ENCODE peak calls at places on chromosome 3, in nine cellular contexts. B, T, V, W, C, K, M, D and X are unnamed samples.

GRCh38 chr3:10352146-10352911 is 31.4 kb upstream of the SEC13 start:
- DNase-seq in K (no peak), T (no peak), V (no peak), W (no peak), B (no peak), C (no peak), M (peak; percentile 70), D (no peak), X (no peak)

GRCh38 chr3:159032311-159032710 is 230.5 kb downstream of the MFSD1 start:
- DNase-seq in D (no peak), B (no peak), M (peak; percentile 77), C (no peak), V (no peak), W (no peak), T (no peak), K (no peak), X (no peak)

GRCh38 chr3:131072099-131072559 is 45.5 kb downstream of the NEK11 start:
- DNase-seq in M (no peak), K (no peak), W (no peak), T (no peak), V (no peak), C (no peak), B (no peak), D (no peak), X (no peak)

GRCh38 chr3:13391308-13391707 is 28.8 kb downstream of the NUP210 start:
- DNase-seq in T (no peak), V (no peak), D (no peak), W (no peak), B (no peak), C (no peak), M (no peak), K (no peak), X (no peak)

GRCh38 chr3:191894406-191894805 is 433.4 kb downstream of the PYDC2 start:
- DNase-seq in D (no peak), M (no peak), B (no peak), C (no peak), W (no peak), V (no peak), T (no peak), K (no peak), X (no peak)

GRCh38 chr3:192916455-192917257 is 1.0 kb downstream of the MB21D2 start:
- DNase-seq in D (peak; percentile 77), C (peak; percentile 53), B (no peak), K (peak; percentile 41), V (peak; percentile 87), T (peak; percentile 85), W (peak; percentile 82), M (peak; percentile 72), X (peak; percentile 75)

GRCh38 chr3:13338231-13338630 is 81.9 kb downstream of the NUP210 start:
- DNase-seq in V (no peak), M (peak; percentile 50), T (no peak), C (no peak), D (no peak), K (no peak), B (no peak), W (no peak), X (no peak)

GRCh38 chr3:134094491-134094890 is 64.8 kb upstream of the SLCO2A1 start:
- DNase-seq in T (no peak), D (no peak), W (no peak), C (no peak), B (no peak), V (no peak), M (no peak), K (no peak), X (no peak)

GRCh38 chr3:45035441-45036301 is 9.6 kb downstream of the CLEC3B start:
- DNase-seq in K (no peak), T (no peak), M (no peak), W (peak; percentile 56), C (no peak), D (no peak), V (peak; percentile 79), B (no peak), X (no peak)

GRCh38 chr3:177610677-177611654 is 413.7 kb upstream of the TBL1XR1 start:
- DNase-seq in K (no peak), D (peak; percentile 44), V (no peak), W (no peak), C (no peak), B (no peak), M (peak; percentile 58), T (no peak), X (no peak)

GRCh38 chr3:115486880-115487279 is 136.4 kb upstream of the GAP43 start:
- DNase-seq in B (no peak), W (no peak), K (no peak), D (no peak), T (no peak), M (no peak), C (no peak), V (no peak), X (no peak)

GRCh38 chr3:82133070-82133606 is 371.7 kb upstream of the GBE1 start:
- DNase-seq in T (no peak), C (no peak), M (peak; percentile 66), K (peak; percentile 47), W (peak; percentile 55), V (peak; percentile 73), D (no peak), B (no peak), X (peak; percentile 44)

GRCh38 chr3:133712017-133712416 is 34.2 kb upstream of the TF start:
- DNase-seq in D (no peak), V (no peak), B (no peak), C (no peak), K (no peak), M (no peak), T (no peak), W (no peak), X (no peak)

GRCh38 chr3:126924458-126924857 is 58.5 kb upstream of the PLXNA1 start:
- DNase-seq in D (no peak), K (no peak), C (no peak), M (no peak), B (no peak), V (peak; percentile 26), T (no peak), W (no peak), X (no peak)

GRCh38 chr3:174355505-174355904 is 503.6 kb upstream of the NAALADL2 start:
- DNase-seq in K (no peak), M (peak; percentile 48), B (no peak), W (no peak), C (no peak), T (no peak), D (peak; percentile 36), V (no peak), X (no peak)

GRCh38 chr3:16511561-16512434 is 1.7 kb downstream of the RFTN1 start:
- DNase-seq in V (peak; percentile 73), T (peak; percentile 84), M (no peak), D (no peak), B (peak; percentile 74), K (no peak), W (peak; percentile 47), C (no peak), X (peak; percentile 73)

GRCh38 chr3:117278424-117279190 is 569.0 kb downstream of the TUSC7 start:
- DNase-seq in D (no peak), B (no peak), K (peak; percentile 40), T (no peak), W (no peak), V (no peak), M (peak; percentile 50), C (no peak), X (no peak)

GRCh38 chr3:181730364-181730763 is 18.6 kb downstream of the SOX2 start:
- DNase-seq in K (no peak), V (no peak), M (no peak), B (no peak), T (no peak), W (no peak), D (peak; percentile 33), C (no peak), X (no peak)

GRCh38 chr3:77825045-77825827 is 785.3 kb downstream of the ROBO2 start:
- DNase-seq in V (no peak), T (no peak), D (peak; percentile 94), W (no peak), C (no peak), M (peak; percentile 99), K (peak; percentile 73), B (no peak), X (no peak)
- TF ChIP-seq CTCF in V (no peak), T (no peak), D (no peak), W (no peak), C (no peak), M (peak; percentile 20), K (no peak), B (no peak), X (no peak)

DNA sequence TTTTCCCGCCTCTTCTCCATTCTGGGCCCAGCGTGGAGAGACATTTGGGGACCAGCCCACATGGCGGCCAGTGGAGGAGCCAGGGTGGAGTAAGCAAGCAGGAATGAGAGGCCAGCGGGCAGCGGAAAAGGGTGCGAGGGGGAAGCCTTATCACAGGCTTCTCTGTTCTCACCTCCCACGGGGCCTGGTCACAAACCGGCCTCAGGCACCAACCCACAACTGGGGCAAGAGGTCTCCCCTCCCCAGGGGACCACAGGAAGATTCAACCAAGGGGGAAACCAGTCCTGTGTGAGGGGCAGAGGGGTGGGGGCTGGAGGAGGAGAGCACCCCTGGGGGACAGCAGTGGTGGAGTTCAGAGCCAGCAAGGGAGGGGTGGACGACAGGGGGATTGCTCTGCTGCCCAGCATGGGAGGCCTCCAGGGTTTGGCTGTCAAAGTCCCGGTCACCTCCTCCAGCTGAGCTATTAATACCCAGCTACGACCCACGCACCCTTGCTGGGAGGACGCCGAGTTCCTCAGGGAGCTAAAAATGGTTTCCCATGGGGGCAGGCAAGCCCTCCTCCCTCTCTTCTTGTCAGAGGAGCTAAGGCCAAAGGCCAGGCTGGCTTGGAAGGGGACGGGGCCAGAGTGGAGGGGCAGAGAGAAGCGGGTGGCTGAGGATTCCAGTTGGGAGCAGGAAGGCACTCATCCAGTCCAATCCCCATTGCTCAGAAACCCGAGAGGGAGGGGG is 23.8 kb upstream of the RPL29 start:
- DNase-seq in M (no peak), T (peak; percentile 97), W (no peak), D (no peak), C (no peak), B (peak; percentile 70), K (no peak), V (no peak), X (peak; percentile 84)
- H3K27ac ChIP-seq in M (no peak overlapping the region), T (peak overlapping the region; percentile 92), W (no peak overlapping the region), D (no peak overlapping the region), C (peak overlapping the region; percentile 77), B (peak overlapping the region; percentile 95), K (peak overlapping the region; percentile 38), V (no peak overlapping the region), X (peak overlapping the region; percentile 92)

GRCh38 chr3:42749753-42750231 is 23.3 kb downstream of the CCDC13 start:
- DNase-seq in K (peak; percentile 19), D (no peak), W (peak; percentile 68), C (no peak), V (no peak), M (peak; percentile 23), T (peak; percentile 69), B (no peak), X (no peak)
- TF ChIP-seq CTCF in K (peak; percentile 21), D (peak; percentile 48), W (peak; percentile 73), C (peak; percentile 65), V (peak; percentile 51), M (peak; percentile 61), T (peak; percentile 62), B (peak; percentile 48), X (peak; percentile 38)

DNA sequence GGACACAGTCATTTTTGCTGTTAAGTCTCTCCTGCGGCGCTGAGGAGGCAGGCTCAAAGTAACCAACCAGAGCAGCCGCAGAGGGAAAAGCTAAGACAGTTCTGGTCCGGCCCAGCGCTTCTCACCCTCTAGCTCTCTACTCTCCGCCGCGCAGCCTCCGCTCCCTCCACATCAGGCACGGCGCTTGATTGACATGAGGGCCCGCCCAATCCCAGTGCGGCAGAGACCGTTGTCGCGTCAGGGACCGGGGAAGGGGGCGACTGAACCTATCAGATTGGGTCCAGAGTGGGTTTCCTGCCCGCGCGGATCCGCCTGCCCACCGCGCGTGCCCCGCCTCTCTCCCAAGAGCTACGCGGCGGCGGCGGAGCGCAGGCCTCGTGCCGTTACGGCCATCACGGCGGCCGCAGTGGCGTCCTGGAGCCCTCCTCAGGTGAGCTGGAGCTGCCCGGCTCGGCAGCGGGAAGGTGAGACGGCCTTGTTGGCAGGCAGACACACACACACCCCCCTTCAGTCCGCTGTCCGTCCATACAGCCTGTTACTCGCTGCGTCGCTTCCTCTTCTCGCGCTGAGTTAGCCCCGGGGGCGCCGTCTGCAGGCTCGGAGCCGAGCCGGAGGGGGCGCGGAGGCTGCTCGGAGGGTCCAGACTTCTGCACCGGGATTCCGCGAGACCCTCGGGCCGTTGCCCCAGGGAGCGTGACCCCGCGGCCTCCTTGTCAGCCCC is at the start of gene NCK1:
- DNase-seq in C (peak; percentile 99), B (peak; percentile 97), D (peak; percentile 92), M (peak; percentile 93), W (peak; percentile 98), K (peak; percentile 98), V (peak; percentile 99), T (peak; percentile 100), X (peak; percentile 98)
- H3K27ac ChIP-seq in C (peak within 1 kb of the TSS; percentile 92), B (peak within 1 kb of the TSS; percentile 72), D (peak within 1 kb of the TSS; percentile 82), M (peak within 1 kb of the TSS; percentile 76), W (no peak within 1 kb of the TSS), K (peak within 1 kb of the TSS; percentile 97), V (peak within 1 kb of the TSS; percentile 93), T (peak within 1 kb of the TSS; percentile 92), X (peak within 1 kb of the TSS; percentile 95)